ENCODE peak calls at places on chromosomes 4 and X, in nine cellular contexts. M, P, X, H, J, U, A, K and Y are unnamed samples.

GRCh38 chr4:30153427-30153826 is 566.7 kb upstream of the PCDH7 start:
- DNase-seq in M (no peak), H (no peak), U (no peak), A (no peak), J (no peak), K (no peak), X (no peak), P (no peak), Y (no peak)

GRCh38 chr4:125315571-125316390 is 1.0 kb downstream of the FAT4 start:
- DNase-seq in K (peak; percentile 63), J (peak; percentile 1), M (no peak), P (peak; percentile 14), A (peak; percentile 66), U (peak; percentile 79), X (peak; percentile 68), H (no peak), Y (peak; percentile 19)

GRCh38 chrX:12988797-12989196 is 13.9 kb downstream of the TMSB4X start:
- DNase-seq in M (no peak), U (no peak), P (no peak), A (no peak), K (no peak), J (no peak), H (no peak), X (no peak), Y (peak; percentile 71)

GRCh38 chrX:351736-352135 is 33.1 kb upstream of the GTPBP6 start:
- DNase-seq in J (no peak), U (peak; percentile 30), H (no peak), X (no peak), K (no peak), M (no peak), A (no peak), P (no peak), Y (no peak)

GRCh38 chr4:96326846-96327245 is 487.0 kb downstream of the PDHA2 start:
- DNase-seq in A (no peak), U (no peak), H (no peak), J (no peak), X (no peak), P (no peak), M (no peak), K (no peak), Y (no peak)

GRCh38 chrX:110851780-110852179 is 56.2 kb upstream of the CHRDL1 start:
- DNase-seq in K (no peak), X (no peak), A (no peak), J (no peak), U (peak; percentile 57), H (no peak), M (no peak), P (no peak), Y (no peak)

GRCh38 chr4:100063355-100063754 is 113.3 kb upstream of the H2AZ1 start:
- DNase-seq in J (no peak), P (no peak), X (no peak), K (no peak), H (no peak), U (no peak), M (no peak), A (no peak), Y (no peak)

GRCh38 chrX:131397891-131398290 is 108.8 kb upstream of the IGSF1 start:
- DNase-seq in A (no peak), U (no peak), J (no peak), P (no peak), K (no peak), H (no peak), X (no peak), M (no peak), Y (no peak)

GRCh38 chr4:24781999-24782745 is 13.2 kb upstream of the SOD3 start:
- DNase-seq in M (no peak), U (no peak), K (no peak), H (no peak), J (no peak), P (no peak), X (no peak), A (no peak), Y (no peak)

GRCh38 chr4:128060130-128060619 is 937 bp upstream of the LARP1B start:
- DNase-seq in K (no peak), J (no peak), M (no peak), A (no peak), U (no peak), X (no peak), H (no peak), P (no peak), Y (no peak)

GRCh38 chr4:7518871-7519637 is 84.3 kb upstream of the PSAPL1 start:
- DNase-seq in H (no peak), M (no peak), U (no peak), A (no peak), X (peak; percentile 36), P (no peak), J (no peak), K (no peak), Y (no peak)

GRCh38 chr4:146638801-146639351 is at the start of gene POU4F2:
- DNase-seq in H (no peak), M (no peak), U (peak; percentile 63), K (peak; percentile 58), J (no peak), X (no peak), P (no peak), A (no peak), Y (no peak)

GRCh38 chr4:188197566-188197965 is 58.3 kb downstream of the TRIML1 start:
- DNase-seq in K (no peak), P (no peak), M (no peak), J (no peak), U (no peak), A (no peak), H (no peak), X (no peak), Y (no peak)

GRCh38 chr4:5338511-5338910 is 287.2 kb downstream of the STK32B start:
- DNase-seq in K (no peak), A (no peak), M (no peak), J (no peak), P (no peak), H (no peak), X (no peak), U (no peak), Y (no peak)

GRCh38 chr4:167234388-167234881 is at the start of gene SPOCK3:
- DNase-seq in U (peak; percentile 71), M (no peak), K (peak; percentile 51), J (no peak), P (no peak), H (no peak), X (peak; percentile 76), A (peak; percentile 48), Y (peak; percentile 32)

GRCh38 chr4:93184093-93184492 is 644.5 kb upstream of the ATOH1 start:
- DNase-seq in P (no peak), J (no peak), X (no peak), U (no peak), H (no peak), A (no peak), K (no peak), M (no peak), Y (no peak)

GRCh38 chr4:173426064-173426463 is 27.1 kb upstream of the SCRG1 start:
- DNase-seq in A (no peak), H (no peak), K (no peak), M (no peak), P (no peak), J (no peak), U (no peak), X (no peak), Y (no peak)

GRCh38 chrX:17081535-17081934 is 135.1 kb downstream of the REPS2 start:
- DNase-seq in K (no peak), P (no peak), X (no peak), A (no peak), U (no peak), M (no peak), H (no peak), J (no peak), Y (no peak)

GRCh38 chr4:36163198-36163597 is 81.1 kb downstream of the ARAP2 start:
- DNase-seq in H (no peak), J (no peak), X (no peak), U (no peak), K (no peak), M (no peak), A (no peak), P (no peak), Y (no peak)

GRCh38 chrX:110992611-110993010 is 103.4 kb upstream of the PAK3 start:
- DNase-seq in K (peak; percentile 64), M (no peak), A (peak; percentile 3), J (peak; percentile 4), H (no peak), U (no peak), X (no peak), P (no peak), Y (peak; percentile 32)

GRCh38 chr4:114263233-114263632 is 283.8 kb upstream of the ARSJ start:
- DNase-seq in H (no peak), K (no peak), X (no peak), U (no peak), M (no peak), A (no peak), J (no peak), P (no peak), Y (no peak)

GRCh38 chr4:4585012-4585670 is 43.3 kb upstream of the STX18 start:
- DNase-seq in H (no peak), X (no peak), A (no peak), M (peak; percentile 76), J (no peak), P (no peak), U (no peak), K (no peak), Y (no peak)

GRCh38 chr4:155552180-155552579 is 114.5 kb upstream of the GUCY1A1 start:
- DNase-seq in P (no peak), X (no peak), K (no peak), M (no peak), H (no peak), U (no peak), A (no peak), J (no peak), Y (no peak)

GRCh38 chr4:168028568-168028967 is 63.8 kb upstream of the ANXA10 start:
- DNase-seq in U (no peak), M (no peak), X (no peak), P (no peak), J (no peak), A (no peak), H (no peak), K (peak; percentile 10), Y (no peak)

GRCh38 chrX:3803305-3803704 is 89.9 kb upstream of the PRKX start:
- DNase-seq in A (no peak), X (no peak), H (no peak), K (no peak), U (no peak), M (no peak), J (no peak), P (no peak), Y (no peak)

GRCh38 chrX:10045327-10046000 is 78.3 kb downstream of the CLDN34 start:
- DNase-seq in J (no peak), M (no peak), K (no peak), P (no peak), H (no peak), X (no peak), U (no peak), A (no peak), Y (no peak)

GRCh38 chr4:5890063-5890727 is 2.7 kb downstream of the CRMP1 start:
- DNase-seq in H (no peak), K (peak; percentile 82), M (no peak), U (no peak), P (no peak), X (peak; percentile 33), J (no peak), A (peak; percentile 77), Y (no peak)

GRCh38 chr4:108714880-108715279 is 48.0 kb downstream of the ETNPPL start:
- DNase-seq in A (no peak), K (no peak), J (no peak), P (no peak), U (no peak), X (no peak), M (no peak), H (no peak), Y (no peak)

GRCh38 chr4:116374815-116375214 is 710.6 kb downstream of the TRAM1L1 start:
- DNase-seq in A (no peak), U (no peak), H (no peak), K (no peak), P (no peak), X (no peak), M (no peak), J (no peak), Y (no peak)

GRCh38 chr4:105106416-105106815 is 40.3 kb upstream of the TET2 start:
- DNase-seq in U (no peak), X (no peak), P (peak; percentile 26), K (no peak), M (no peak), H (no peak), A (no peak), J (no peak), Y (no peak)